ENCODE peak calls at places on chromosome 2, in nine cellular contexts. D is small intestine, Y is right lobe of liver, C is astrocyte of the spinal cord, T is HFF-Myc, A is GM12865, E is GM06990, Z is aorta, X is choroid plexus epithelial cell. S is an unnamed sample.

GRCh38 chr2:42752299-42752698 is 11.6 kb downstream of the OXER1 start:
- DNase-seq in D (no peak), Y (no peak), C (no peak), T (no peak), A (peak; percentile 74), E (peak; percentile 66), Z (no peak), X (no peak), S (no peak)

GRCh38 chr2:132984731-132985130 is 314.7 kb upstream of the LYPD1 start:
- DNase-seq in D (peak; percentile 40), Y (no peak), C (no peak), T (no peak), A (no peak), E (no peak), Z (no peak), X (no peak), S (no peak)

GRCh38 chr2:67846341-67847070 is 216.3 kb downstream of the C1D start:
- DNase-seq in D (peak; percentile 81), Y (peak; percentile 77), C (peak; percentile 96), T (peak; percentile 92), A (peak; percentile 61), E (peak; percentile 9), Z (peak; percentile 83), X (peak; percentile 99), S (peak; percentile 69)

GRCh38 chr2:88857951-88858406 is 166.5 kb downstream of the RPIA start:
- DNase-seq in D (no peak), Y (peak; percentile 26), C (peak; percentile 43), T (peak; percentile 46), A (no peak), E (no peak), Z (no peak), X (peak; percentile 93), S (peak; percentile 86)

GRCh38 chr2:25025996-25026530 is 15.8 kb upstream of the EFR3B start:
- DNase-seq in D (no peak), Y (no peak), C (no peak), T (no peak), A (no peak), E (no peak), Z (no peak), X (no peak), S (no peak)

GRCh38 chr2:36731941-36732700 is 35.6 kb downstream of the VIT start:
- DNase-seq in D (no peak), Y (no peak), C (no peak), T (peak; percentile 80), A (no peak), E (no peak), Z (no peak), X (peak; percentile 69), S (peak; percentile 51)

GRCh38 chr2:128362186-128362888 is 43.7 kb upstream of the HS6ST1 start:
- DNase-seq in D (no peak), Y (no peak), C (no peak), T (no peak), A (no peak), E (no peak), Z (peak; percentile 51), X (peak; percentile 20), S (no peak)

GRCh38 chr2:37319754-37320609 is 4.7 kb downstream of the PRKD3 start:
- DNase-seq in D (no peak), Y (no peak), C (no peak), T (no peak), A (no peak), E (no peak), Z (no peak), X (no peak), S (no peak)

GRCh38 chr2:105725388-105725787 is 19.3 kb upstream of the NCK2 start:
- DNase-seq in D (no peak), Y (no peak), C (no peak), T (no peak), A (no peak), E (no peak), Z (no peak), X (no peak), S (peak; percentile 75)

DNA sequence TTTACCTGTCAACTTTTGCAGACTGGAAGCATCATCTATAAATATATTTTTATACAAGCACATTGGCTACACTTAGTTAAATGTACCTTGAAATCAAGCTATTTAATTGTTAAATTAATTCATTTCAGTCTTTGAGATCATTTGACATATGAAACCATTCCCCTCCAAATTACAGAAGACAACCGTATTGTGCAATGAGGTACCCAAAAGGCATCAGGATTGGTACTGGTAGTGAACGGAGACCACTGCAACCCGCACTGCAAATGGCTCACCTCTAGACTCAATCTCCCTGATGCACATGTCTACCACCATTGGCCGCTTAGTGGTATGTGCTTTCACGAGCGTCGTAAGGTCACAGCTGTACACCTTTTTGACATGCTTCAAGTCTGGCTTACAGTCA is 47.8 kb upstream of the CHRNA1 start:
- DNase-seq in D (no peak), Y (no peak), C (no peak), T (no peak), A (no peak), E (no peak), Z (no peak), X (no peak), S (no peak)
- H3K4me3 ChIP-seq in D (no peak overlapping the region), Y (no peak overlapping the region), C (no peak overlapping the region), T (no peak overlapping the region), A (no peak overlapping the region), E (no peak overlapping the region), Z (no peak overlapping the region), X (no peak overlapping the region), S (no peak overlapping the region)

GRCh38 chr2:134218928-134219707 is 34.8 kb upstream of the MGAT5 start:
- DNase-seq in D (peak; percentile 87), Y (peak; percentile 32), C (no peak), T (no peak), A (peak; percentile 62), E (peak; percentile 71), Z (no peak), X (no peak), S (no peak)

GRCh38 chr2:134216152-134216829 is 37.6 kb upstream of the MGAT5 start:
- DNase-seq in D (no peak), Y (no peak), C (no peak), T (no peak), A (no peak), E (no peak), Z (no peak), X (no peak), S (no peak)

GRCh38 chr2:134218414-134218813 is 35.5 kb upstream of the MGAT5 start:
- DNase-seq in D (peak; percentile 65), Y (no peak), C (no peak), T (no peak), A (peak; percentile 25), E (no peak), Z (no peak), X (no peak), S (no peak)

GRCh38 chr2:134217316-134217715 is 36.6 kb upstream of the MGAT5 start:
- DNase-seq in D (no peak), Y (no peak), C (no peak), T (no peak), A (peak; percentile 25), E (no peak), Z (no peak), X (no peak), S (no peak)

DNA sequence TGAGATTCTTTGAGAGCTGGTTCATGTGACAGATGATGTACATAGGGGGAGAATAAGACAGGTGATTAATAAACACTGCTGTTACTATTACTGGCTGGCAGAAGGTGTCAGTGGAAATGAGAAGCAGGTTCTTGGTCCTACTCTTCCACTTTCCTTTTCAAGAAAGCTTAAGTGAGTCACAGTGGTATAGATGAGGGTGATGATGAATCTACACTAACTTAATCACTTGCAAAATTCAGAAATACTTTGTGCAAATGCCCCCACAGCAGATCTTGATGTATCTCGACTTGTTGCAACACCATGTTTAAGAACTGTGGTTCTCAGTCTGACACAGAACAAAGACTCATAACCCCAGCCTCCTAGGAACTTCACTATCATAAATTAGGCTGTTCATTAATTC is 35.9 kb upstream of the MGAT5 start:
- DNase-seq in D (no peak), Y (no peak), C (no peak), T (no peak), A (peak; percentile 60), E (peak; percentile 29), Z (no peak), X (no peak), S (no peak)
- H3K4me3 ChIP-seq in D (no peak overlapping the region), Y (no peak overlapping the region), C (no peak overlapping the region), T (no peak overlapping the region), A (no peak overlapping the region), E (no peak overlapping the region), Z (no peak overlapping the region), X (no peak overlapping the region), S (no peak overlapping the region)

GRCh38 chr2:45772038-45772437 is 120.6 kb downstream of the PRKCE start:
- DNase-seq in D (no peak), Y (no peak), C (no peak), T (no peak), A (no peak), E (no peak), Z (no peak), X (no peak), S (no peak)

GRCh38 chr2:45770773-45771172 is 119.3 kb downstream of the PRKCE start:
- DNase-seq in D (no peak), Y (no peak), C (no peak), T (no peak), A (no peak), E (no peak), Z (no peak), X (no peak), S (no peak)

GRCh38 chr2:45769786-45770576 is 118.5 kb downstream of the PRKCE start:
- DNase-seq in D (no peak), Y (no peak), C (no peak), T (no peak), A (no peak), E (no peak), Z (no peak), X (no peak), S (no peak)

GRCh38 chr2:45773909-45774308 is 122.4 kb downstream of the PRKCE start:
- DNase-seq in D (no peak), Y (no peak), C (no peak), T (no peak), A (no peak), E (no peak), Z (no peak), X (no peak), S (no peak)

DNA sequence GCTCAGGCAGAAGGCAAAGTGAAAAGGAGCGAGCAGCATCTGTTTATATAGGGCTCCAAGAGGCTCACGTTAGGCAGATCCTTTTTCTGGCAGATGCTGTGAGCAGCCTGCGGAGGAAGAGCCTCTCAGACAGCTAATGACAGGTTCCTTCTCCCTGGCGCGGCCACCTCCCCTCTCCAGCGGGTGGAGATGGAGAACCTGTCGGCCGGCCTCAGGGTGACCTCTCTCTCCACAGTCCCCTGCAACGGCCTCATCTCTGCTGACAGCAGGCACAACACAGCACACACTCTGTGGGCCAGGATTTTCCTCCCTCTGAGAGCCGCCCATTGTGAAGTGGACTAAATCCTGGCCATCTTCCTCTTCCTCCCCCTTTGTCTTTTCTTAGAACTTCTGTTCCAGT is 119.8 kb downstream of the PRKCE start:
- DNase-seq in D (no peak), Y (peak; percentile 42), C (no peak), T (no peak), A (no peak), E (no peak), Z (no peak), X (peak; percentile 20), S (peak; percentile 67)
- H3K4me3 ChIP-seq in D (no peak overlapping the region), Y (no peak overlapping the region), C (no peak overlapping the region), T (no peak overlapping the region), A (no peak overlapping the region), E (no peak overlapping the region), Z (no peak overlapping the region), X (peak overlapping the region; percentile 14), S (no peak overlapping the region)

DNA sequence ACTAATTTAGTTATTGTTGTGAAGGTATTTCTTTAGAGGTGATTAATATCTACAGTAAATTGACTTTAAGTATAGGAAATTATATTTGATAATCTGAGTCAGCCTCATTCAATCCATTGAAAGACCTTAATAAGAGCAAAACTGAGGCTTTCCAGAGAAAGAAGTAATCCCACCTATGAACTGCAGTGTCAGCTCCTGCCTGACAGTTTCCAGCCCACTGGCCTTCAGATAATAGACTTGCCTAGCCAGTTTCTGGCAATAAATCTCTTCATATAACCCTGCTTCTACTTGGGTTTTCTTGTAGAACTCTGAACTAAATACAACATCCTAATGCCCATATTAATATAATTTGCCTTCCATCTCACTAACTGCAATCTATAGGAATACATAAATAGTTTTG is 437.9 kb upstream of the UBE2E3 start:
- DNase-seq in D (no peak), Y (no peak), C (no peak), T (no peak), A (no peak), E (no peak), Z (no peak), X (no peak), S (no peak)
- H3K4me3 ChIP-seq in D (no peak overlapping the region), Y (no peak overlapping the region), C (no peak overlapping the region), T (no peak overlapping the region), A (no peak overlapping the region), E (no peak overlapping the region), Z (no peak overlapping the region), X (no peak overlapping the region), S (no peak overlapping the region)

S was measured in SJCRH30.